ENCODE peak calls at places on chromosome 19, in ten cellular contexts. N, K, W, Z, P, B, H, U, T and F are unnamed samples.

GRCh38 chr19:5698635-5699422 is 8.7 kb downstream of the RPL36 start:
- DNase-seq in N (no peak), K (no peak), W (no peak), Z (no peak), P (no peak), B (no peak), H (no peak), U (no peak), T (no peak), F (no peak)

GRCh38 chr19:35911173-35911572 is 3.1 kb upstream of the TYROBP start:
- DNase-seq in N (no peak), K (no peak), W (no peak), Z (no peak), P (no peak), B (no peak), H (no peak), U (no peak), T (no peak), F (no peak)

GRCh38 chr19:41646589-41647204 is 19.8 kb upstream of the CEACAM4 start:
- DNase-seq in N (no peak), K (peak), W (peak), Z (no peak), P (no peak), B (peak), H (no peak), U (no peak), T (no peak), F (no peak)

GRCh38 chr19:28330831-28331230 is 882.1 kb downstream of the UQCRFS1 start:
- DNase-seq in N (no peak), K (no peak), W (no peak), Z (no peak), P (no peak), B (no peak), H (no peak), U (no peak), T (peak), F (no peak)

GRCh38 chr19:53078668-53079067 is 24.6 kb downstream of the ZNF160 start:
- DNase-seq in N (no peak), K (no peak), W (no peak), Z (no peak), P (no peak), B (no peak), H (no peak), U (no peak), T (no peak), F (no peak)

GRCh38 chr19:19537321-19538048 is 580 bp upstream of the CILP2 start:
- DNase-seq in N (no peak), K (no peak), W (no peak), Z (no peak), P (no peak), B (no peak), H (no peak), U (no peak), T (no peak), F (no peak)

GRCh38 chr19:16520074-16520973 is 21.9 kb downstream of the CHERP start:
- DNase-seq in N (no peak), K (no peak), W (no peak), Z (no peak), P (no peak), B (no peak), H (no peak), U (no peak), T (no peak), F (no peak)

GRCh38 chr19:23392706-23393105 is 2.6 kb downstream of the ZNF91 start:
- DNase-seq in N (no peak), K (peak), W (no peak), Z (no peak), P (no peak), B (no peak), H (no peak), U (no peak), T (peak), F (no peak)

GRCh38 chr19:41910992-41911888 is 17.0 kb downstream of the ERFL start:
- DNase-seq in N (no peak), K (no peak), W (no peak), Z (no peak), P (no peak), B (no peak), H (no peak), U (no peak), T (no peak), F (no peak)

GRCh38 chr19:12611361-12611699 is 610 bp downstream of the ZNF791 start:
- DNase-seq in N (peak), K (peak), W (peak), Z (peak), P (peak), B (peak), H (peak), U (peak), T (peak), F (peak)

GRCh38 chr19:50893047-50893737 is 18.0 kb downstream of the KLK4 start:
- DNase-seq in N (no peak), K (no peak), W (no peak), Z (no peak), P (no peak), B (no peak), H (no peak), U (no peak), T (no peak), F (no peak)

GRCh38 chr19:28403698-28404099 is 809.3 kb downstream of the UQCRFS1 start:
- DNase-seq in N (no peak), K (no peak), W (no peak), Z (no peak), P (no peak), B (no peak), H (no peak), U (no peak), T (no peak), F (no peak)

GRCh38 chr19:50300814-50301606 is 28.2 kb downstream of the KCNC3 start:
- DNase-seq in N (no peak), K (peak), W (no peak), Z (peak), P (no peak), B (peak), H (peak), U (peak), T (peak), F (peak)

DNA sequence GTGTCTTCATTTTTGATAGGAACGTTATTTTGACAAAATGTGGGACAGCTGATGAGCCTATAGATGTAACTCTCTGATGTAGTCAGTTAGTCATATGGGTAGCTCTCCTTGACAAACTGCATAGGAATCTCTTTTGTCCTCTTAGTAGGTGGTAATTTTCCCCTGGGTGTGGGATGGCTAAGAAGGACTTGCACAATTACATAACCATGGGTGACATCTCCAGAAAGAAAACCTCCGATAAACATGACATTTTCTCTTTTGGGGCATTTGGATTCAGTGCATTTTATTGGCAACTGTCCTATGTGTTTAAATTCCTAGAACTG is 41.8 kb downstream of the IGFL3 start:
- DNase-seq in N (no peak), K (peak), W (no peak), Z (no peak), P (no peak), B (peak), H (peak), U (no peak), T (peak), F (no peak)
- H3K4me3 ChIP-seq in N (no peak), K (no peak), W (no peak), Z (no peak), P (no peak), B (no peak), H (no peak), U (no peak), T (peak), F (no peak)

GRCh38 chr19:46850228-46851203 is at the start of gene AP2S1:
- DNase-seq in N (peak), K (peak), W (peak), Z (peak), P (peak), B (peak), H (peak), U (peak), T (peak), F (peak)

GRCh38 chr19:46845959-46846459 is 4.6 kb downstream of the AP2S1 start:
- DNase-seq in N (no peak), K (no peak), W (no peak), Z (no peak), P (no peak), B (no peak), H (no peak), U (no peak), T (no peak), F (no peak)

GRCh38 chr19:46847528-46847927 is 3.1 kb downstream of the AP2S1 start:
- DNase-seq in N (peak), K (no peak), W (no peak), Z (no peak), P (no peak), B (no peak), H (no peak), U (no peak), T (no peak), F (no peak)

GRCh38 chr19:46849610-46850009 is 1.0 kb downstream of the AP2S1 start:
- DNase-seq in N (peak), K (no peak), W (no peak), Z (no peak), P (no peak), B (no peak), H (no peak), U (no peak), T (no peak), F (no peak)

DNA sequence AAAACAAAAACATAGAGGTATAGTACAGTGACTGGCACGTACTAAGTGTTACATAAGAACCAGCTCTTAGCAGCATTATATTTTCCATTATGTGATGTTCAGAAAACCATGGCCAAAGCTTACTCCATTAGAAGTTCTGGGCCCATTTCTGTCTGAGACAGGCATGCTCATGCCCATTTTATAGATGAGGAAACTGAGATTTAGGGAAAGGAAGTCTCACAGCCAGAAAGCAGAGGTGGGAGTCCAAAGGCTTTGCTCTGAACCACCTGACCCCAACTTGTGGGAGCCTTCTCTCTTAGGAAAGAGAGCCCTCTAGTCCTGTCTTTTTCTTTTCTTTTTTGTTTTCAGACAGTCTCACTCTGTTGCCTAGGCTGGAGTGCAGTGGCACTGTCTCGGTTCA is 2.3 kb downstream of the AP2S1 start:
- DNase-seq in N (no peak), K (no peak), W (no peak), Z (no peak), P (no peak), B (no peak), H (no peak), U (no peak), T (no peak), F (no peak)
- H3K4me3 ChIP-seq in N (no peak), K (no peak), W (no peak), Z (no peak), P (no peak), B (no peak), H (peak), U (no peak), T (no peak), F (no peak)

DNA sequence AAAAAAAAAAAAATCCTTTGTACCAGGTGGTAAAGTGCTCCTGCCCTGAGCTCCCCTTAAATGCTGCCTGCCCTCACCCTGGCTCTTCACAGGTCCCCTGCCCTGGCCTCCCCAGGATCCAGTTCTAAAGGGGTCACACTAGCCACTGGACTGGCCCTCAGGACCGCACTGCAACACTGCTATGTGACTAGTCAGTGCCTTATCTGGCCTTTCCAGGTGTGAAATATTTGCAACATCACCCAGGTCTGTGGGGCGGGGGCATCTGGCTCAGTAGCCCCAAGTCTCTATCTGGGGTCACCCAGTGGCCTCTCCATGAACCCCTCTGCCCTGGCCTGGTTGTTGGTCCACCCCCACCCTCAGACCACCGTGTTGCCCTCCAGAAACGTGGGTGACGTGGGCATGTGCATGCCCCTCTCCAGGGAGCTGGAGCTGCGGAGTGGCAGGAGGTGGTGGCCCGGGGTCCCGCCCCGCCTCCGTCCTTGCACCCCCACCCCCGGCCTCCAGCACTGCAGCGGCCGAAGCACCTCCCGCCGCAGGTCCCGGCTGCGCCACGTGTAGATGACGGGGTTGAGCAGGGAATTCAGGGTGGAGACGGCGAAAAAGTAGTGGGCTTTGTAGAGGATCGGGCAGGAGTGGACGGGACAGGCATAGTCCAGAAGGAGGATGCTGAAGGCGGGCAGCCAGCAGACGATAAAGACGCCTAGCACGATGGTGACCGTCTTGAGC is 7.5 kb downstream of the S1PR2 start:
- DNase-seq in N (no peak), K (no peak), W (no peak), Z (no peak), P (no peak), B (no peak), H (peak), U (no peak), T (no peak), F (no peak)
- H3K4me3 ChIP-seq in N (no peak), K (no peak), W (no peak), Z (no peak), P (no peak), B (no peak), H (no peak), U (no peak), T (no peak), F (no peak)

DNA sequence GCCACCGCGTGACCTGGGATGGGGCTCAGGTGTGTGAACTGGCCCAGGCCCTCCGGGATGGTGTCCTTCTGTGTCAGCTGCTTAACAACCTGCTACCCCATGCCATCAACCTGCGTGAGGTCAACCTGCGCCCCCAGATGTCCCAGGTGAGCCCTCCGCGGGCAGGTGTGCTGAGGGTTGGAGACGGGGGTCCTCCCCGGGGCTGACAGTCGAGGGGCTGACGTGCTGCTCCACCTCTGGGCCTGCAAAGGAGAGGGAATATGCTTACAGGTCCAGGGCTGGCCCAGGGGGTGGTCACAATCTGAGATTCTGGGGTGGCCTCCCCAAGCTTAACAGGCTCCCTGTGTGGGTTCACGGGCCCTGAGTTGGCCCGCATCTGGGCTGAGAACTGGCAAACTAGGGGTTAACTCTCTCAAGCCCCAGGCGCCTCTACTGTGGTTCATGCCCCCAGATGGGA is 386 bp downstream of the VAV1 start:
- DNase-seq in N (no peak), K (no peak), W (no peak), Z (no peak), P (no peak), B (no peak), H (no peak), U (no peak), T (no peak), F (no peak)
- H3K4me3 ChIP-seq in N (peak), K (no peak), W (peak), Z (no peak), P (peak), B (no peak), H (no peak), U (no peak), T (no peak), F (no peak)

GRCh38 chr19:18086590-18087138 is at the start of gene IL12RB1:
- DNase-seq in N (no peak), K (peak), W (no peak), Z (no peak), P (no peak), B (no peak), H (no peak), U (no peak), T (no peak), F (no peak)

GRCh38 chr19:18089726-18090125 is 3.0 kb upstream of the IL12RB1 start:
- DNase-seq in N (no peak), K (no peak), W (no peak), Z (no peak), P (no peak), B (no peak), H (no peak), U (no peak), T (no peak), F (no peak)

GRCh38 chr19:18091217-18091608 is 4.5 kb upstream of the IL12RB1 start:
- DNase-seq in N (peak), K (no peak), W (peak), Z (no peak), P (peak), B (no peak), H (no peak), U (no peak), T (no peak), F (no peak)

GRCh38 chr19:18093439-18094161 is 4.0 kb upstream of the MAST3 start:
- DNase-seq in N (no peak), K (peak), W (no peak), Z (peak), P (no peak), B (no peak), H (peak), U (peak), T (no peak), F (no peak)

DNA sequence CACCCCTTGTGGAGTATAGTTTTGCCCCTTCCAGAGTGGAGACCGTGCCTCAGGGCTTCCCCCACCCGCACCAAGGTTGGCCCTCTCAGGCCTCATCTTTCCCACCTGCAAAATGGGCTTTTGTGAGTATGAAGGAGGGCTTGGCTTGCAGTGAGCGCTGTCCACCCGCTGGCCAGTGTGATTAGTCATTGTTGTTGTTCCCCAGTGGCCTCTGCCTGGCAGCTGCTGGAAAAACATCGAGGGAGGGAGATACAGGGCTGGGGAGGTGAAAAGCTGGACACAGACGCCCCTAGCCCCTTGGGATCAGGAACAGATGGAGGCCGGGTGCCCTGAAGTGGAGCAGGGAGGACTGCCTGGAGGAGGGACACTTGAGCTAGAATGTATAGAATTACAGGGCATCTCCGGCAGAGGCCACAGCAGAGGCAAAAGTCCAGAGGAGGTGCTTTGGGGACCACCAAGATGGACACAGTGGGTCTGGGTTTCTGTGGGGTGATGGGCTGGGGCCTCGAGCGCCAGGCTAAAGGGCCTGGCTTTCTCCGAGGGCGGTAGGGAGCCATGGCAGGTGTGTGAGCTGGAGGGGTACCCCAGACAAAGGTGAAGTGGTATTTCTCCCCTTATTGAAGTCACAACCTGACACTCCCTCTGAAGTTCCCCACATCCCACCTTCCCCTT is 3.9 kb upstream of the IL12RB1 start:
- DNase-seq in N (no peak), K (peak), W (no peak), Z (no peak), P (no peak), B (no peak), H (no peak), U (peak), T (no peak), F (no peak)
- H3K4me3 ChIP-seq in N (no peak), K (no peak), W (no peak), Z (no peak), P (no peak), B (no peak), H (no peak), U (no peak), T (no peak), F (no peak)

GRCh38 chr19:47593860-47594259 is 15.1 kb upstream of the BICRA start:
- DNase-seq in N (no peak), K (no peak), W (no peak), Z (no peak), P (no peak), B (no peak), H (no peak), U (no peak), T (no peak), F (no peak)

GRCh38 chr19:47601180-47601904 is 7.6 kb upstream of the BICRA start:
- DNase-seq in N (no peak), K (no peak), W (no peak), Z (no peak), P (peak), B (no peak), H (peak), U (no peak), T (no peak), F (no peak)

GRCh38 chr19:47600246-47601179 is 8.4 kb upstream of the BICRA start:
- DNase-seq in N (peak), K (peak), W (peak), Z (peak), P (peak), B (peak), H (peak), U (peak), T (peak), F (peak)

GRCh38 chr19:47595937-47596336 is 13.0 kb upstream of the BICRA start:
- DNase-seq in N (no peak), K (no peak), W (no peak), Z (no peak), P (no peak), B (no peak), H (no peak), U (no peak), T (no peak), F (no peak)

DNA sequence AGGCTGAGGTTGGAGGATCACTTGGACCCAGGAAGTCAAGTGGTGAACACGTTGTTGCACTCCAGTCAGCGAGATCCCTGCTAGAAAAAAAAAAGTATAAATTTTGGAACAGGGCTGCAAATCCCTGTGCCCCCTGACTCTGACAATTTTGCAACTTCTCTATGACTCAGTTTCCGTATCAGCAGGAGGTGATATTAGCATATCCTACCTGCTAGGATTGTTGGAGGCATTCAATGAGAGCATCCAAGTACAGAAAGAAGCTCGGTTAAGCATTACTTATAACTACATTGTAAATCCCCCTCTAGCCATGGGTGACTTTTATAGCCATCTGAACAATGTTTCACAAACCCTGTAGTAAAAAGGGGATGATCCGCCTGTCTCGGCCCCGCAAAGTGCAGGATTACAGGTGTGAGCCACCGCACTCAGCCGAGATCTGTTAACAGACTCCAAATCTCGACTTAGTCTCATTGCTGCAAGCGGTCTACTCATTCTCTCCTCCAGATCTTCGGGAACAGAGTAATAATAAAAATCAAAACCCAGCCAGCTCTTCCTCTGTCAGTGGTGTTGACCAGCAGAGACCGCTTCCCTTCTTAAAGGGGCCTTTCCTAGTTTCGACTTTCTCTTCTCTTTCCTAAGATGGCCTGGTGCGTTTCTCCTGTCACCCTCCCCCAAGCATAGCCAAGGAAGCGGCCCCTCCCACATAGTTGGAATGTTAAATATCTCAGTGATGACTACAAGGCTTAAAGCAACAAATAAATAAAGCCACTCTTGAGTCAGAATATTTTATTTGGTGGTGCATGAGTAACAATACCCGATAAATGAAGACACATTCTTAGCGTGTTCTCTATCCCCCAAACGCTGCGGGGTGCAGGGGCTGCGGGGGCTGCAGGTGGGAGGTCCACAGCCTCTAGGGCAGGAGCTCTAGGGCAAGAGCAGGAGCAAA is 10.3 kb upstream of the BICRA start:
- DNase-seq in N (peak), K (peak), W (no peak), Z (peak), P (peak), B (peak), H (peak), U (peak), T (peak), F (peak)
- H3K4me3 ChIP-seq in N (peak), K (peak), W (peak), Z (peak), P (peak), B (peak), H (peak), U (peak), T (peak), F (peak)